ENCODE peak calls at places on chromosomes 2 and 18, in ten cellular contexts. A is astrocyte, H is GM12865, F is prostate gland, S is body of pancreas, E is vagina, T is fibroblast of pulmonary artery, I is heart right ventricle, B is HL-60, G is AG09309. N is an unnamed sample.

GRCh38 chr2:190781604-190782198 is 98.9 kb upstream of the GLS start:
- DNase-seq in A (peak), I (peak), T (peak), E (no peak), F (peak), S (peak), H (peak), B (peak), G (no peak), N (no peak)

GRCh38 chr18:963276-963675 is 58.6 kb downstream of the ADCYAP1 start:
- DNase-seq in S (no peak), E (no peak), T (no peak), B (no peak), A (no peak), G (no peak), F (no peak), I (no peak), H (no peak), N (no peak)

GRCh38 chr2:173793649-173794565 is 171.3 kb downstream of the SP3 start:
- DNase-seq in A (no peak), I (no peak), E (peak), S (peak), G (no peak), F (no peak), T (no peak), B (no peak), H (no peak), N (no peak)

GRCh38 chr18:37419272-37419671 is 146.3 kb downstream of the CELF4 start:
- DNase-seq in G (no peak), T (peak), A (peak), I (no peak), F (no peak), E (no peak), B (no peak), H (no peak), S (no peak), N (no peak)

GRCh38 chr18:25737710-25738251 is 352.6 kb downstream of the SS18 start:
- DNase-seq in T (peak), B (no peak), F (no peak), H (no peak), G (peak), S (no peak), A (peak), E (no peak), I (no peak), N (no peak)

GRCh38 chr2:19676770-19677169 is 225.0 kb downstream of the TTC32 start:
- DNase-seq in G (no peak), A (no peak), I (no peak), S (no peak), E (no peak), T (no peak), B (no peak), F (no peak), H (no peak), N (no peak)

GRCh38 chr2:147572622-147573021 is 272.2 kb upstream of the ACVR2A start:
- DNase-seq in B (no peak), T (no peak), A (no peak), F (no peak), S (no peak), G (no peak), E (no peak), H (no peak), I (no peak), N (no peak)

GRCh38 chr18:78407456-78407823 is 572.2 kb upstream of the SALL3 start:
- DNase-seq in F (peak), T (no peak), A (no peak), G (no peak), E (peak), H (no peak), I (no peak), B (no peak), S (peak), N (no peak)

GRCh38 chr2:127139766-127140165 is 32.8 kb upstream of the BIN1 start:
- DNase-seq in B (no peak), G (no peak), I (no peak), F (no peak), H (no peak), T (no peak), A (no peak), S (no peak), E (no peak), N (no peak)

GRCh38 chr2:240615830-240616547 is 9.3 kb upstream of the GPR35 start:
- DNase-seq in I (no peak), F (no peak), S (peak), A (peak), H (no peak), T (no peak), G (no peak), E (no peak), B (peak), N (peak)
- H3K4me3 ChIP-seq in I (no peak), F (no peak), S (no peak), A (no peak), H (no peak), T (no peak), G (no peak), E (no peak), B (no peak), N (no peak)

DNA sequence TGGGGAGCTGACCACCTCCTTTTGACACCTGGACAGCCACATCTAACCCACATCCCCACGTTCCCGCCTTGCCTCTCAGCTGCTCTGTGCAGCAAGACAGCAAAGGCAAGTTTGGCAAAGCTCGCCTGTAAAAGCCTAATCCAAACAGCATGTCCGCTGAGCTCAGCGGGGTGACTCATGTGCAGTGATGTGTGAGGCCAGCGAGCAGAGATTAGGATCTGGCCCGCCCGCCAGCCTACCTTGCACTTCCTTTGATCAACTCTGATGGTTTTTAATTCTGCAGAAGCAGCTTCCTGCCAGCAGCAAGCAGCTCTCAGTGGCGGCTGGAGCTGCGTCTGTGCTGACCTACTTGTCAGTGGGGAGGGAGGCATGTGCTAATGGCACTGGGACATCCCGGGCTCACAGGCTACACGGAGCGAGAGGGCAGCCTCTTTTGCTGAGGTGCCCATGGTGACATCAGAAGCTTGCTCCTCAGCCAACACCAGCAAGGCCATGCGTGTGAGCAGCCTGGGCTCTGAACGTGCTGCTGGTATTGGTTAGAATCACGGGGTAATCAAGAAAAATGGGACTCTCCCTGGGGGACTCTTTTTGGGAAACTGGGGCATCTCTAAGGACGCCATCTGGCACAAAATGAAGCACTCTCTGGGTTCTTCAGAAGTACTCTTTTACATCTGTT is 36.0 kb upstream of the EML4 start:
- DNase-seq in H (peak), T (peak), S (peak), A (peak), I (peak), G (peak), E (no peak), F (peak), B (peak), N (peak)
- H3K4me3 ChIP-seq in H (peak), T (no peak), S (no peak), A (peak), I (no peak), G (peak), E (no peak), F (peak), B (no peak), N (no peak)

GRCh38 chr2:207258191-207258991 is 92.6 kb upstream of the KLF7 start:
- DNase-seq in I (peak), S (no peak), A (peak), B (no peak), T (peak), H (no peak), F (peak), G (peak), E (no peak), N (peak)

GRCh38 chr2:207256026-207256425 is 90.3 kb upstream of the KLF7 start:
- DNase-seq in G (no peak), E (no peak), A (peak), H (no peak), T (no peak), F (no peak), S (no peak), B (no peak), I (no peak), N (no peak)

GRCh38 chr2:207256476-207257207 is 90.9 kb upstream of the KLF7 start:
- DNase-seq in S (no peak), F (no peak), E (no peak), I (no peak), G (no peak), A (peak), B (no peak), H (no peak), T (peak), N (no peak)

GRCh38 chr2:207255565-207255964 is 89.8 kb upstream of the KLF7 start:
- DNase-seq in E (no peak), F (no peak), H (no peak), T (no peak), B (no peak), I (no peak), G (no peak), A (no peak), S (no peak), N (no peak)

DNA sequence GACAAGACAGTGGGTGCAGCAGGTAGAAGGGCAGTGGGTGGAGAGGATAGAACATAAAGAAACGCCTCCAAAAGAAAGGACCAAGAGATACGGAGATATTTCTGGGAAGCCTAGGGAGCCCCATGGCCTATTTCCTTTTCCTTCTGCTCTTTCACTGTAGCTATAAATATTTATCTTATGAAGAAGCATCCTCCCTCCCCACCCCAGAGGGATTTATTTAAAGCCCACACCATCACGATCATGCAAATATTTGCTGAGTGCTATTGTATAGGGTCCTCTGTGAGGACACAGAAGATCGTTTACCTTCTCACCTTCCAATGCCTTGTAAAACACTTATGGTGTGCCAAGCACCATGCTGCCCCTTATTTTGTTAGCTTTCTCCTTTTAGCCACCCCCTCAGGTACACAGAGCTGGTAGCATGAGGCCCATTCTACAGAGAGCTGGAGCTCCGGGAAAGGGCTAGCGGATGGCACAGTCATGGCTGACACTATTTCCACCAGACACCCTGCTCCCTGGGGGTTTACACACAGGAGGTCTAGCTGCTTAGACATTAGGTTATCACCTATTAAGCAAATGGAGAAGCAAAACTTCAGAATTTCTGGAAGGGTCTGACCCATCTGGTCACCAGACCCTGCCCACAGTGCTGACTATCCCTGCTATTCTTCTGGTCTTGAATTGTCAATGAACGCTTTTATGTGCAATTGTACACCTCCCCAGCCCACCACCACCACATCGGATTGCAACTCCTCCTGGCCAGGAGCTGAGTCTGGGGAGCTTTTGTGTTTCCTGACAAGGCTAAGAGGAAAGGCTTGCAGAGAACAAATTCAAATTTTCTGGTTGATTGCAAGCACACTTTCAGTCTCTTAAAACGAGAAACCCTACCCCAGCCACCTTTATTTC is 91.8 kb upstream of the KLF7 start:
- DNase-seq in I (no peak), T (no peak), S (no peak), H (no peak), E (no peak), G (no peak), F (no peak), A (peak), B (no peak), N (no peak)
- H3K4me3 ChIP-seq in I (no peak), T (no peak), S (no peak), H (no peak), E (no peak), G (no peak), F (no peak), A (no peak), B (no peak), N (no peak)

GRCh38 chr2:98868548-98869271 is 67.3 kb downstream of the CRACDL start:
- DNase-seq in G (no peak), I (no peak), B (no peak), E (no peak), A (no peak), S (no peak), T (no peak), F (no peak), H (no peak), N (no peak)
- H3K4me3 ChIP-seq in G (no peak), I (no peak), B (no peak), E (no peak), A (no peak), S (no peak), T (no peak), F (no peak), H (no peak), N (no peak)

GRCh38 chr18:76983184-76983583 is 149.4 kb downstream of the MBP start:
- DNase-seq in I (peak), E (peak), A (peak), F (peak), B (peak), H (peak), G (peak), S (peak), T (peak), N (peak)
- H3K4me3 ChIP-seq in I (no peak), E (no peak), A (no peak), F (no peak), B (no peak), H (no peak), G (no peak), S (no peak), T (no peak), N (no peak)